ENCODE peak calls at places on chromosomes 5 and 9, in six cellular contexts. B is Peyer's patch, Q is mucosa of descending colon, A is RWPE1, T is fibroblast of villous mesenchyme, N is neural crest cell. M is an unnamed sample.

GRCh38 chr9:92610470-92611420 is 59.2 kb downstream of the IPPK start:
- DNase-seq in B (no peak), Q (peak), A (no peak), T (peak), N (no peak), M (no peak)

GRCh38 chr9:71814805-71815204 is 46.5 kb upstream of the CEMIP2 start:
- DNase-seq in B (no peak), Q (no peak), A (no peak), T (no peak), N (no peak), M (no peak)

GRCh38 chr5:81994679-81995078 is 22.9 kb downstream of the ATG10 start:
- DNase-seq in B (no peak), Q (no peak), A (no peak), T (no peak), N (no peak), M (no peak)

GRCh38 chr5:151808451-151809169 is 36.9 kb downstream of the G3BP1 start:
- DNase-seq in B (no peak), Q (no peak), A (no peak), T (peak), N (no peak), M (no peak)

GRCh38 chr5:78659714-78660113 is 11.1 kb upstream of the LHFPL2 start:
- DNase-seq in B (no peak), Q (no peak), A (no peak), T (peak), N (no peak), M (no peak)

GRCh38 chr5:54912021-54912420 is 73.4 kb downstream of the ESM1 start:
- DNase-seq in B (no peak), Q (no peak), A (no peak), T (no peak), N (no peak), M (no peak)

GRCh38 chr5:71693828-71694427 is 25.1 kb upstream of the CARTPT start:
- DNase-seq in B (no peak), Q (no peak), A (no peak), T (peak), N (no peak), M (no peak)

GRCh38 chr9:93295031-93295430 is 111.1 kb downstream of the WNK2 start:
- DNase-seq in B (no peak), Q (peak), A (no peak), T (peak), N (no peak), M (no peak)

GRCh38 chr9:99040911-99041582 is 63.9 kb upstream of the TGFBR1 start:
- DNase-seq in B (no peak), Q (no peak), A (no peak), T (peak), N (no peak), M (no peak)

M was measured in NCI-H82.